ENCODE peak calls at places on chromosomes 13 and 19, in six cellular contexts. G, A, I, X, R and C are unnamed samples.

GRCh38 chr19:29040291-29040690 is 172.7 kb downstream of the UQCRFS1 start:
- DNase-seq in G (no peak), A (no peak), I (no peak), X (no peak), R (no peak), C (no peak)

GRCh38 chr19:38877781-38878574 is at the start of gene RINL:
- DNase-seq in G (no peak), A (no peak), I (no peak), X (no peak), R (no peak), C (peak)

GRCh38 chr13:29594310-29594709 is 1.2 kb downstream of the SLC7A1 start:
- DNase-seq in G (peak), A (peak), I (no peak), X (peak), R (peak), C (no peak)

GRCh38 chr13:110509971-110510786 is 51.3 kb downstream of the RAB20 start:
- DNase-seq in G (no peak), A (no peak), I (no peak), X (peak), R (no peak), C (no peak)

GRCh38 chr13:47594833-47595232 is 406.2 kb downstream of the SUCLA2 start:
- DNase-seq in G (no peak), A (no peak), I (no peak), X (peak), R (peak), C (peak)

GRCh38 chr13:43388282-43389034 is 365.1 kb downstream of the DNAJC15 start:
- DNase-seq in G (no peak), A (no peak), I (no peak), X (no peak), R (no peak), C (no peak)

GRCh38 chr19:35565016-35565856 is 1.8 kb upstream of the ATP4A start:
- DNase-seq in G (no peak), A (no peak), I (no peak), X (no peak), R (no peak), C (no peak)

GRCh38 chr19:21698215-21698614 is 69.2 kb downstream of the ZNF100 start:
- DNase-seq in G (peak), A (peak), I (no peak), X (peak), R (peak), C (no peak)

GRCh38 chr13:106497079-106497478 is 38.4 kb downstream of the EFNB2 start:
- DNase-seq in G (no peak), A (no peak), I (no peak), X (no peak), R (no peak), C (no peak)

GRCh38 chr13:71851541-71851940 is 15.5 kb downstream of the DACH1 start:
- DNase-seq in G (no peak), A (no peak), I (no peak), X (no peak), R (no peak), C (no peak)

GRCh38 chr13:63481334-63481733 is 2065.7 kb upstream of the PCDH20 start:
- DNase-seq in G (no peak), A (no peak), I (no peak), X (peak), R (peak), C (no peak)

GRCh38 chr19:29121684-29122083 is 91.3 kb downstream of the UQCRFS1 start:
- DNase-seq in G (no peak), A (no peak), I (peak), X (no peak), R (no peak), C (peak)

GRCh38 chr13:48586591-48587103 is 53.8 kb upstream of the RCBTB2 start:
- DNase-seq in G (no peak), A (no peak), I (no peak), X (peak), R (no peak), C (no peak)

GRCh38 chr13:74927823-74928222 is 554.1 kb downstream of the TBC1D4 start:
- DNase-seq in G (no peak), A (no peak), I (no peak), X (no peak), R (no peak), C (no peak)

GRCh38 chr13:74929436-74929835 is 552.5 kb downstream of the TBC1D4 start:
- DNase-seq in G (no peak), A (no peak), I (no peak), X (no peak), R (no peak), C (no peak)

GRCh38 chr13:74931698-74932433 is 550.1 kb downstream of the TBC1D4 start:
- DNase-seq in G (no peak), A (no peak), I (no peak), X (no peak), R (no peak), C (no peak)

GRCh38 chr13:74930402-74931165 is 551.4 kb downstream of the TBC1D4 start:
- DNase-seq in G (no peak), A (no peak), I (no peak), X (peak), R (peak), C (no peak)
- H3K14ac ChIP-seq in G (no peak), A (no peak), I (no peak), X (no peak), R (no peak), C (no peak)

DNA sequence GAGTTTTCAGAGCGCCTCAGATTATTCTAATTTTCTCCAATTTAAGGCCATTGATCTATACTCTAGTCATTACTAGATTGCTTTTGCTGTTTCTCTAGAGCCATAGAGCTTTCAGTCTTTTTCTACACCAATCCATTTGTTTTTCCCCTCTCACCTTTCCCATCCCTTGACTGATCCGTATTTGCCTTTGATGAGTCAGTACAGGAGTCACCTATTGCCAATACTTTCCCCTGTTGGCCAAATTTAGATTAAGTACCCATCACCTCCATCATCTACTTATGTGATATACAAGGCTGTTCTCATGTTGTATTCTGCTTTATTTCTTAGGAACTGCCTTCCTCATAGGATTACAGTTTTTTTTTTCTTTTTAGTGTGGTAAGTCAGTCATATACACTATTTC is 463.2 kb downstream of the KLF12 start:
- DNase-seq in G (no peak), A (no peak), I (no peak), X (no peak), R (no peak), C (no peak)
- H3K14ac ChIP-seq in G (no peak), A (no peak), I (no peak), X (no peak), R (no peak), C (no peak)

GRCh38 chr19:9906475-9907087 is 29.7 kb downstream of the OLFM2 start:
- DNase-seq in G (no peak), A (no peak), I (no peak), X (no peak), R (no peak), C (no peak)
- H3K14ac ChIP-seq in G (no peak), A (no peak), I (no peak), X (no peak), R (no peak), C (no peak)

DNA sequence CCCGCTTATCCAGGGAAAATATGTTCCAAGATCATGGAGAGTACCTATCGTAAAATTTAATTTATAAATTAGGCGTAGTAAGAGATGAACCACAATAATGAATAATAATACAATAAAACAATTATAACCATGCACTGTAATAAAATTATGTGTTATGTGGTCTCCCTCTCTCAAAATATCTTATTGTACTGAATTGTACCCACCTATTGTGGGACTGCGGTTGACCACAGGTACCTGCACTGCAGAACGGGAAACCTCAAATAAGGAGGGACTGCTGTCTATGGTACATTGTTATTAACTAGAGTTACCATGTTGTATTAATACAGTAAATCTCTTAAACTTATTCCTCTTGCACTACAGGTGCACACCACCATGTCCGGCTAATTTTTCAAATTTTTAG is 5.3 kb upstream of the KLK12 start:
- DNase-seq in G (no peak), A (no peak), I (no peak), X (no peak), R (no peak), C (no peak)
- H3K14ac ChIP-seq in G (no peak), A (no peak), I (no peak), X (no peak), R (no peak), C (no peak)

GRCh38 chr13:102558029-102558428 is 38.8 kb upstream of the TPP2 start:
- DNase-seq in G (no peak), A (no peak), I (no peak), X (no peak), R (no peak), C (no peak)

GRCh38 chr13:102561933-102562332 is 34.9 kb upstream of the TPP2 start:
- DNase-seq in G (no peak), A (no peak), I (no peak), X (no peak), R (no peak), C (no peak)

GRCh38 chr13:102556806-102557205 is 40.0 kb upstream of the TPP2 start:
- DNase-seq in G (no peak), A (no peak), I (no peak), X (no peak), R (no peak), C (no peak)

GRCh38 chr13:102550507-102550906 is 46.3 kb upstream of the TPP2 start:
- DNase-seq in G (no peak), A (no peak), I (no peak), X (no peak), R (no peak), C (peak)

GRCh38 chr13:102555914-102556553 is 40.8 kb upstream of the TPP2 start:
- DNase-seq in G (peak), A (no peak), I (no peak), X (peak), R (peak), C (no peak)
- H3K14ac ChIP-seq in G (no peak), A (no peak), I (no peak), X (no peak), R (no peak), C (no peak)